ENCODE peak calls at places on chromosomes 1 and 21, in nine cellular contexts. S is GM20000; X is anterior cingulate cortex; V is CD8-positive, alpha-beta T cell; M is psoas muscle; N is KG1; J is dorsolateral prefrontal cortex; G is ovary; Z is fibroblast of the aortic adventitia. O is an unnamed sample.

GRCh38 chr1:15011160-15011559 is 142.4 kb upstream of the TMEM51 start:
- DNase-seq in Z (no peak), V (no peak), X (no peak), M (no peak), S (no peak), G (no peak), N (no peak), J (no peak), O (no peak)

GRCh38 chr1:203059485-203059884 is 26.3 kb downstream of the MYOG start:
- DNase-seq in M (peak), G (no peak), J (no peak), X (no peak), S (no peak), V (no peak), N (no peak), Z (no peak), O (no peak)

GRCh38 chr1:221987860-221988520 is 246.1 kb upstream of the DUSP10 start:
- DNase-seq in S (no peak), X (no peak), Z (peak), M (no peak), G (no peak), J (no peak), V (no peak), N (no peak), O (no peak)

GRCh38 chr1:226535626-226536025 is 12.9 kb upstream of the STUM start:
- DNase-seq in Z (no peak), J (no peak), G (no peak), N (no peak), S (no peak), V (no peak), X (no peak), M (no peak), O (no peak)

GRCh38 chr1:11560061-11560460 is 81.1 kb downstream of the DISP3 start:
- DNase-seq in Z (no peak), N (no peak), X (no peak), G (no peak), V (no peak), M (no peak), S (no peak), J (no peak), O (no peak)

GRCh38 chr1:246329900-246330299 is 177.2 kb downstream of the SMYD3 start:
- DNase-seq in N (no peak), Z (no peak), M (no peak), X (no peak), S (peak), V (no peak), G (no peak), J (no peak), O (no peak)

GRCh38 chr1:210437781-210438180 is 109.1 kb downstream of the HHAT start:
- DNase-seq in G (no peak), X (no peak), V (no peak), J (no peak), M (no peak), Z (no peak), N (no peak), S (no peak), O (no peak)

GRCh38 chr1:151049458-151049857 is 1.9 kb downstream of the C1orf56 start:
- DNase-seq in V (no peak), S (no peak), M (no peak), J (no peak), X (no peak), Z (no peak), N (no peak), G (no peak), O (no peak)

GRCh38 chr1:183804916-183805734 is at the start of gene RGL1:
- DNase-seq in Z (peak), N (no peak), M (peak), G (peak), S (peak), V (peak), J (peak), X (peak), O (peak)

GRCh38 chr1:206708058-206708457 is 23.4 kb downstream of the MAPKAPK2 start:
- DNase-seq in Z (no peak), G (no peak), X (no peak), V (no peak), M (no peak), J (no peak), S (no peak), N (no peak), O (no peak)

GRCh38 chr1:171844381-171844780 is 3.1 kb downstream of the DNM3 start:
- DNase-seq in M (no peak), J (no peak), S (no peak), Z (no peak), V (no peak), N (no peak), X (no peak), G (no peak), O (no peak)

GRCh38 chr1:206588492-206588891 is 23.8 kb downstream of the EIF2D start:
- DNase-seq in G (no peak), S (no peak), J (no peak), M (no peak), N (no peak), V (no peak), X (no peak), Z (no peak), O (no peak)

GRCh38 chr1:177444997-177445746 is 274.4 kb downstream of the BRINP2 start:
- DNase-seq in J (no peak), N (no peak), M (peak), G (no peak), S (no peak), X (no peak), Z (no peak), V (no peak), O (no peak)

GRCh38 chr1:151655362-151655761 is 43.5 kb downstream of the SNX27 start:
- DNase-seq in G (no peak), Z (peak), V (no peak), X (no peak), S (no peak), J (no peak), M (no peak), N (no peak), O (no peak)

GRCh38 chr1:31372961-31373896 is at the start of gene FABP3:
- DNase-seq in G (peak), X (peak), Z (peak), V (no peak), M (peak), N (no peak), J (peak), S (peak), O (peak)

GRCh38 chr1:203440780-203441179 is 34.8 kb upstream of the PRELP start:
- DNase-seq in S (peak), N (no peak), G (peak), M (peak), X (peak), Z (peak), V (no peak), J (peak), O (no peak)

GRCh38 chr21:40847956-40848355 is 998 bp upstream of the DSCAM start:
- DNase-seq in X (peak), G (no peak), V (no peak), M (no peak), N (no peak), J (peak), Z (no peak), S (no peak), O (no peak)

GRCh38 chr1:203038217-203038741 is 12.0 kb downstream of the PPFIA4 start:
- DNase-seq in X (peak), G (no peak), N (no peak), Z (peak), V (no peak), S (no peak), M (peak), J (peak), O (peak)

GRCh38 chr1:78044796-78045599 is 768 bp upstream of the GIPC2 start:
- DNase-seq in Z (no peak), S (no peak), X (no peak), M (no peak), J (no peak), V (no peak), G (no peak), N (no peak), O (no peak)

GRCh38 chr21:46037338-46038325 is 56.1 kb downstream of the COL6A1 start:
- DNase-seq in S (no peak), J (no peak), N (no peak), V (no peak), G (peak), Z (no peak), M (no peak), X (no peak), O (no peak)

GRCh38 chr1:209850342-209850979 is 22.7 kb downstream of the UTP25 start:
- DNase-seq in G (no peak), M (no peak), X (peak), V (no peak), Z (peak), S (peak), J (peak), N (no peak), O (peak)